ENCODE peak calls at places on chromosomes 7 and 10, in seven cellular contexts. Q is GM12878, A is HepG2, P is H1, W is SK-N-SH, H is GM12891, C is K562. U is an unnamed sample.

GRCh38 chr7:104982308-104982755 is 31.7 kb upstream of the KMT2E start:
- DNase-seq in H (no peak), W (no peak), Q (no peak), A (no peak), P (no peak), C (peak), U (no peak)

GRCh38 chr10:29719281-29719675 is 84.5 kb upstream of the SVIL start:
- DNase-seq in W (no peak), Q (no peak), H (no peak), C (no peak), P (no peak), A (no peak), U (no peak)

GRCh38 chr7:135262623-135263320 is 29.1 kb downstream of the STRA8 start:
- DNase-seq in C (no peak), H (no peak), Q (no peak), P (no peak), W (no peak), A (no peak), U (no peak)

GRCh38 chr7:44727346-44728262 is 21.0 kb upstream of the ZMIZ2 start:
- DNase-seq in A (no peak), W (no peak), C (peak), Q (no peak), H (no peak), P (no peak), U (no peak)

GRCh38 chr10:98636921-98637329 is 190.2 kb upstream of the HPS1 start:
- DNase-seq in H (no peak), P (no peak), Q (no peak), A (no peak), C (no peak), W (no peak), U (no peak)

GRCh38 chr10:25078659-25079429 is 62.4 kb downstream of the THNSL1 start:
- DNase-seq in A (peak), C (no peak), W (no peak), P (no peak), Q (no peak), H (no peak), U (no peak)

GRCh38 chr7:3107889-3108570 is 64.4 kb upstream of the CARD11 start:
- DNase-seq in C (no peak), A (no peak), Q (no peak), P (no peak), H (no peak), W (no peak), U (no peak)

GRCh38 chr10:112214335-112214941 is 30.9 kb upstream of the GPAM start:
- DNase-seq in A (no peak), C (no peak), H (no peak), W (peak), Q (no peak), P (no peak), U (no peak)

GRCh38 chr10:17665742-17666141 is 21.8 kb downstream of the STAM start:
- DNase-seq in P (no peak), W (no peak), A (peak), H (no peak), C (no peak), Q (no peak), U (no peak)

GRCh38 chr10:100998991-100999741 is 442 bp upstream of the LZTS2 start:
- DNase-seq in A (peak), H (peak), Q (no peak), P (no peak), W (peak), C (peak), U (peak)

GRCh38 chr7:51256244-51256781 is 60.3 kb downstream of the COBL start:
- DNase-seq in P (no peak), A (no peak), C (no peak), H (no peak), Q (no peak), W (no peak), U (no peak)

GRCh38 chr10:68330852-68331454 is 911 bp upstream of the HNRNPH3 start:
- DNase-seq in Q (no peak), A (no peak), P (no peak), C (peak), W (no peak), H (no peak), U (no peak)

GRCh38 chr7:22154130-22154529 is 202.8 kb downstream of the RAPGEF5 start:
- DNase-seq in W (peak), A (no peak), C (no peak), H (no peak), P (no peak), Q (no peak), U (no peak)

GRCh38 chr10:17865351-17865750 is 56.2 kb downstream of the MRC1 start:
- DNase-seq in A (no peak), H (no peak), P (no peak), W (no peak), Q (no peak), C (no peak), U (no peak)

GRCh38 chr7:112001089-112001826 is 204.9 kb downstream of the DOCK4 start:
- DNase-seq in A (peak), W (no peak), H (no peak), Q (no peak), P (no peak), C (no peak), U (no peak)

GRCh38 chr7:4888161-4888560 is 4.6 kb upstream of the RADIL start:
- DNase-seq in C (no peak), H (no peak), P (no peak), A (no peak), W (no peak), Q (no peak), U (no peak)

GRCh38 chr10:70442332-70442988 is 979 bp upstream of the NODAL start:
- DNase-seq in P (peak), C (no peak), H (no peak), A (peak), Q (no peak), W (no peak), U (no peak)

GRCh38 chr7:23373151-23374004 is 74.2 kb downstream of the MALSU1 start:
- DNase-seq in Q (peak), H (no peak), A (no peak), C (no peak), W (no peak), P (no peak), U (peak)

GRCh38 chr10:22742678-22743077 is 28.3 kb upstream of the PIP4K2A start:
- DNase-seq in W (no peak), A (no peak), P (no peak), Q (peak), H (no peak), C (peak), U (no peak)

GRCh38 chr7:124856299-124856888 is 73.2 kb downstream of the POT1 start:
- DNase-seq in W (peak), A (peak), H (no peak), P (no peak), C (peak), Q (no peak), U (no peak)

GRCh38 chr10:133230387-133231195 is 574 bp downstream of the UTF1 start:
- DNase-seq in W (no peak), Q (no peak), C (peak), H (no peak), A (no peak), P (no peak), U (no peak)

GRCh38 chr7:3301831-3302618 is 973 bp downstream of the SDK1 start:
- DNase-seq in W (peak), Q (no peak), P (no peak), A (peak), H (no peak), C (no peak), U (no peak)

GRCh38 chr10:109701583-109702215 is 221.6 kb downstream of the XPNPEP1 start:
- DNase-seq in H (no peak), W (no peak), C (no peak), A (no peak), P (no peak), Q (no peak), U (no peak)

GRCh38 chr7:130219871-130220270 is 12.2 kb downstream of the SSMEM1 start:
- DNase-seq in Q (no peak), W (no peak), P (no peak), C (no peak), A (no peak), H (no peak), U (no peak)

GRCh38 chr10:131242007-131242406 is 69.5 kb downstream of the TCERG1L start:
- DNase-seq in H (no peak), C (peak), Q (no peak), P (no peak), A (peak), W (peak), U (no peak)

GRCh38 chr10:97925308-97925938 is 75.8 kb downstream of the GOLGA7B start:
- DNase-seq in C (no peak), Q (no peak), W (no peak), P (no peak), A (no peak), H (no peak), U (no peak)

GRCh38 chr7:128121731-128122576 is 90.7 kb upstream of the LRRC4 start:
- DNase-seq in W (no peak), P (no peak), H (no peak), Q (no peak), C (no peak), A (no peak), U (no peak)

GRCh38 chr10:31296754-31297153 is 22.3 kb upstream of the ZEB1 start:
- DNase-seq in H (no peak), A (no peak), W (no peak), Q (no peak), C (no peak), P (no peak), U (no peak)

GRCh38 chr10:97515260-97515978 is 16.7 kb downstream of the UBTD1 start:
- DNase-seq in H (no peak), C (no peak), W (no peak), Q (no peak), A (peak), P (no peak), U (no peak)

GRCh38 chr10:80553436-80553835 is 15.7 kb downstream of the SH2D4B start:
- DNase-seq in W (no peak), C (no peak), Q (no peak), P (no peak), H (no peak), A (no peak), U (no peak)

GRCh38 chr7:32958046-32959025 is 1.1 kb downstream of the FKBP9 start:
- DNase-seq in A (peak), P (no peak), H (no peak), W (no peak), C (peak), Q (no peak), U (no peak)

GRCh38 chr7:86301301-86301700 is 342.4 kb upstream of the GRM3 start:
- DNase-seq in H (no peak), W (no peak), P (no peak), A (no peak), C (no peak), Q (no peak), U (no peak)

GRCh38 chr10:20988357-20988983 is 91.4 kb upstream of the NEBL start:
- DNase-seq in H (no peak), Q (no peak), P (no peak), W (no peak), A (peak), C (no peak), U (no peak)

GRCh38 chr10:124238367-124238766 is 145.0 kb upstream of the CHST15 start:
- DNase-seq in H (no peak), A (no peak), Q (no peak), C (no peak), W (no peak), P (no peak), U (no peak)

GRCh38 chr7:157828190-157828589 is 491.4 kb downstream of the DNAJB6 start:
- DNase-seq in C (no peak), P (no peak), A (no peak), W (no peak), Q (no peak), H (no peak), U (no peak)
- TF ChIP-seq POLR2AphosphoS5 in C (no peak), P (no peak), A (no peak), W (no peak), Q (no peak), H (no peak), U (no peak)

GRCh38 chr7:45882465-45882810 is 5.8 kb upstream of the IGFBP1 start:
- DNase-seq in Q (no peak), A (peak), P (no peak), H (no peak), C (no peak), W (no peak), U (no peak)
- TF ChIP-seq TAF1 in Q (no peak), A (no peak), P (no peak), H (no peak), C (no peak), W (no peak), U (no peak)

GRCh38 chr7:100882769-100883526 is 6.6 kb downstream of the UFSP1 start:
- DNase-seq in A (no peak), Q (no peak), P (no peak), W (peak), C (no peak), H (no peak), U (no peak)
- TF ChIP-seq POLR2AphosphoS5 in A (no peak), Q (no peak), P (no peak), W (no peak), C (no peak), H (no peak), U (no peak)

DNA sequence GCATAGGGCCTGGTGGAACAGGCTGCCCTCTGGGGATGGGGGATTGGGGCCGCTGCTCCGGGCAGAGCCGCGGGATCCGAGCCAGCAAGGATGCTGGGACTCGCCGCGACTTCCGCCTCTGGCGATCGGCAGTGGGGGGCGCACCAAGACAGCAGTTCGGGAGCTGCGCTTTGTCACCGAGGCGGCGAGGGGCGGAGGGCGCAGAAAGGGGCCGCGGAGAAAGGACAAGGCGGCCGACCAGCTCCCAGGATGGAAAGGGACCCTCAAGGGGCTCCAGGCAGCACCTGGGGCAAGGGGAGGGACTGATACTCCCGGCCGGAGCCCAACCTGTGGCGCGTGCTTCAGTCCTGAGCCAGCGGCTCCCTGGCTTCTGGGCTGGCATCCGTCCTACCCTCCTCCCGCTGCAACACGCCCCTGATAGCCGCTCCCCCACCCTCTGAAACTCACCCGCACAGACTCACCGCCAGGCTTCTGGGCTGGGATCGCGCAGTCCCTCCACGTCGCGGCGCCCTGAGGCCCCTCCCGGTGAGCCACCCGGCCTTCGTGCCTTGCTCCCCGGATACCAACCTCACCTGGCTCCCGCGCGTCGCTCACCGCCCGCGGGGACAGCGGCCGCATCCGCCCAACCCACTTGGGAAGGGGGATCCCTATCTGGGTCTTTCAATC is 7.1 kb upstream of the EVX1 start:
- DNase-seq in H (no peak), P (no peak), W (peak), A (peak), C (peak), Q (no peak), U (no peak)
- TF ChIP-seq TAF1 in H (no peak), P (no peak), W (no peak), A (no peak), C (no peak), Q (no peak), U (no peak)

GRCh38 chr10:6203331-6204062 is 765 bp downstream of the PFKFB3 start:
- DNase-seq in P (no peak), Q (no peak), W (peak), H (peak), A (no peak), C (peak), U (peak)

GRCh38 chr10:6202684-6203330 is at the start of gene PFKFB3:
- DNase-seq in Q (peak), P (peak), C (peak), W (peak), A (peak), H (peak), U (peak)

GRCh38 chr10:6202098-6202683 is 541 bp upstream of the PFKFB3 start:
- DNase-seq in W (no peak), Q (no peak), C (no peak), H (no peak), P (no peak), A (no peak), U (no peak)

GRCh38 chr10:6204341-6205191 is 1.8 kb downstream of the PFKFB3 start:
- DNase-seq in H (no peak), Q (no peak), P (no peak), C (no peak), A (no peak), W (peak), U (no peak)

DNA sequence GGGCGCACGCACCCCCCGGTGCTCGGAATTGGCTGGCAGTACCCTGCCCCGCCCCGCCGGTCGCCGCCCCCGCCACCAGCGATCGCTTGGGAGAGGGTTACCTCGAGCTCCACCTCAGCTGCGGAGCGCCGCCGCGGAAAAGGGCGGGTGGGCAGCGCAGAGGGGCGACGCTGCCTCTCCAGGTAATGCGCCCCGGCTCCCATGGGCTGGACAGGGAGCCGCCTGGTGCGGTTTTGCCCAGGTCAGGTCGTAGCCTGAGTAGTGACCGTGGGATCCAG is 1.3 kb downstream of the PFKFB3 start:
- DNase-seq in Q (no peak), P (no peak), A (no peak), H (no peak), C (no peak), W (peak), U (no peak)
- TF ChIP-seq POLR2AphosphoS5 in Q (no peak), P (peak), A (no peak), H (no peak), C (no peak), W (no peak), U (no peak)

GRCh38 chr10:61787170-61787569 is 114.3 kb upstream of the ARID5B start:
- DNase-seq in P (no peak), H (no peak), C (no peak), Q (no peak), A (no peak), W (no peak), U (no peak)

GRCh38 chr10:61784354-61785131 is 117.0 kb upstream of the ARID5B start:
- DNase-seq in P (no peak), A (no peak), H (no peak), C (peak), W (no peak), Q (no peak), U (no peak)

GRCh38 chr10:61789031-61789430 is 112.5 kb upstream of the ARID5B start:
- DNase-seq in C (no peak), H (no peak), W (no peak), Q (no peak), P (no peak), A (no peak), U (no peak)

GRCh38 chr10:61786728-61787127 is 114.8 kb upstream of the ARID5B start:
- DNase-seq in P (no peak), W (no peak), C (peak), H (peak), A (no peak), Q (peak), U (peak)

DNA sequence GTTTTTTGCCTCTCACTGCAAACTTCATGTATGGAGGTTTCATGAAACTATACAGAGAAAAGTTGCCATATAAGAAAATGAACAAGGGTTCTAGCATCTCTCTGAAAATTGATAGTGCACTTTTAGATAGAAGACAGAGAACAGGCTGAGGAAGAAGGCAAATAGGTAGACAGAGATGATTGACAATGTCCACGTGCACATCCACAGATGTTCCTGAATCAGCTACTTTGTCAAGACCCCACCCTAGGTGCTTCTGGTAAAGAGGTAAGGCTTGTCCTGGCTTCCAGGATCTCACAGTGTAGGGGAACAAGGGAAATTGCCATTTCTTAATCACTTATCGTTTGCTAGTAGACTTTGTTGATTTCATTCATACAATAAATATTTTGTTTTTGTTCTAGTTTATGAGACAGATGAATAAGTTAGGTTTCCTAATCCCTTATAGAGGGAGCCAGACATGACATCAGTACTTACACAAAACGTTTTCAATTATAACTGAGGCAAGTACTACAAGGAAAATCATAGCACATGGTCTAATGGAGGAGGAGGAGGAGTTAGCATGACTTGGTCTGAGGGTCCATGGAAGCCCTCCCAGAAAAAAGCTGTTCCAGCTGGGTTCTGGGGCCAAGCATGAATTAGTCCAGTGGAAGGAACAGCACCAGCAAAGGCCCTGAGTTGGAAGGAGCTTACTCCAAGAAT is 115.9 kb upstream of the ARID5B start:
- DNase-seq in H (no peak), Q (no peak), P (no peak), A (no peak), W (no peak), C (peak), U (no peak)
- TF ChIP-seq TAF1 in H (no peak), Q (no peak), P (no peak), A (no peak), W (no peak), C (no peak), U (no peak)

GRCh38 chr10:28279878-28280277 is 23.0 kb downstream of the MPP7 start:
- DNase-seq in C (no peak), P (no peak), H (no peak), Q (no peak), W (no peak), A (no peak), U (no peak)

GRCh38 chr10:28278842-28279241 is 24.0 kb downstream of the MPP7 start:
- DNase-seq in P (no peak), H (no peak), A (no peak), C (no peak), W (no peak), Q (no peak), U (no peak)

GRCh38 chr10:28282341-28282740 is 20.5 kb downstream of the MPP7 start:
- DNase-seq in C (no peak), P (no peak), Q (no peak), A (no peak), W (no peak), H (no peak), U (no peak)

GRCh38 chr10:28281726-28282325 is 21.0 kb downstream of the MPP7 start:
- DNase-seq in C (no peak), A (no peak), Q (no peak), W (no peak), P (no peak), H (no peak), U (no peak)

GRCh38 chr10:28280652-28281051 is 22.2 kb downstream of the MPP7 start:
- DNase-seq in W (no peak), P (no peak), C (no peak), A (no peak), H (no peak), Q (no peak), U (no peak)
- TF ChIP-seq POLR2AphosphoS5 in W (no peak), P (no peak), C (no peak), A (no peak), H (no peak), Q (no peak), U (no peak)

GRCh38 chr10:72417971-72418370 is 63.3 kb upstream of the DNAJB12 start:
- DNase-seq in A (no peak), H (no peak), C (no peak), Q (no peak), W (no peak), P (no peak), U (no peak)
- TF ChIP-seq TAF1 in A (no peak), H (no peak), C (no peak), Q (no peak), W (no peak), P (no peak), U (no peak)

GRCh38 chr10:54614062-54614461 is 187.0 kb downstream of the PCDH15 start:
- DNase-seq in H (no peak), C (no peak), A (no peak), Q (no peak), P (no peak), W (no peak), U (no peak)

GRCh38 chr10:54607983-54608382 is 193.0 kb downstream of the PCDH15 start:
- DNase-seq in Q (no peak), P (no peak), C (no peak), H (no peak), A (no peak), W (no peak), U (no peak)

GRCh38 chr10:54613162-54613561 is 187.9 kb downstream of the PCDH15 start:
- DNase-seq in Q (no peak), W (no peak), C (no peak), H (no peak), P (no peak), A (no peak), U (no peak)
- TF ChIP-seq POLR2AphosphoS5 in Q (no peak), W (no peak), C (no peak), H (no peak), P (no peak), A (no peak), U (no peak)

GRCh38 chr7:7005303-7005702 is 177.0 kb upstream of the C1GALT1 start:
- DNase-seq in P (no peak), A (no peak), H (no peak), Q (no peak), C (peak), W (no peak), U (no peak)

GRCh38 chr7:7002416-7003062 is 176.5 kb upstream of the CCZ1B start:
- DNase-seq in Q (no peak), A (no peak), H (no peak), W (no peak), C (no peak), P (peak), U (no peak)
- TF ChIP-seq TAF1 in Q (no peak), A (no peak), H (no peak), W (no peak), C (no peak), P (no peak), U (no peak)